ENCODE peak calls at places on chromosome 14, in eight cellular contexts. One of them, this sample, is unnamed.

GRCh38 chr14:32230695-32231280 is 27.7 kb upstream of the RNU6-8 start:
- DNase-seq in MM.1S: no peak
- DNase-seq in Kasumi-1: no peak
- DNase-seq in nucleus accumbens: no peak
- DNase-seq in prostate gland: no peak
- DNase-seq in GM19239: no peak
- DNase-seq in T-helper 2 cell: no peak
- DNase-seq in stimulated activated CD4-positive, alpha-beta T cell treated with anti-CD3 and anti-CD28 coated beads, Interleukin-15, amount 100 ng/mL, for 24 hours: no peak
- DNase-seq in this sample: no peak

GRCh38 chr14:102779574-102780315 is 2.5 kb downstream of the TRAF3 start:
- DNase-seq in MM.1S: no peak
- DNase-seq in Kasumi-1: no peak
- DNase-seq in nucleus accumbens: no peak
- DNase-seq in prostate gland: no peak
- DNase-seq in GM19239: no peak
- DNase-seq in T-helper 2 cell: no peak
- DNase-seq in stimulated activated CD4-positive, alpha-beta T cell treated with anti-CD3 and anti-CD28 coated beads, Interleukin-15, amount 100 ng/mL, for 24 hours: no peak
- DNase-seq in this sample: no peak

GRCh38 chr14:26811756-26812305 is 214.0 kb upstream of the NOVA1 start:
- DNase-seq in MM.1S: no peak
- DNase-seq in Kasumi-1: no peak
- DNase-seq in nucleus accumbens: no peak
- DNase-seq in prostate gland: no peak
- DNase-seq in GM19239: no peak
- DNase-seq in T-helper 2 cell: no peak
- DNase-seq in stimulated activated CD4-positive, alpha-beta T cell treated with anti-CD3 and anti-CD28 coated beads, Interleukin-15, amount 100 ng/mL, for 24 hours: no peak
- DNase-seq in this sample: no peak

GRCh38 chr14:70366890-70367289 is 7.4 kb upstream of the COX16 start:
- DNase-seq in MM.1S: no peak
- DNase-seq in Kasumi-1: no peak
- DNase-seq in nucleus accumbens: no peak
- DNase-seq in prostate gland: no peak
- DNase-seq in GM19239: no peak
- DNase-seq in T-helper 2 cell: no peak
- DNase-seq in stimulated activated CD4-positive, alpha-beta T cell treated with anti-CD3 and anti-CD28 coated beads, Interleukin-15, amount 100 ng/mL, for 24 hours: no peak
- DNase-seq in this sample: no peak

GRCh38 chr14:59215353-59215752 is 26.9 kb downstream of the DAAM1 start:
- DNase-seq in MM.1S: no peak
- DNase-seq in Kasumi-1: no peak
- DNase-seq in nucleus accumbens: peak
- DNase-seq in prostate gland: peak
- DNase-seq in GM19239: no peak
- DNase-seq in T-helper 2 cell: no peak
- DNase-seq in stimulated activated CD4-positive, alpha-beta T cell treated with anti-CD3 and anti-CD28 coated beads, Interleukin-15, amount 100 ng/mL, for 24 hours: no peak
- DNase-seq in this sample: no peak

GRCh38 chr14:75646762-75647161 is 13.9 kb downstream of the ERG28 start:
- DNase-seq in MM.1S: no peak
- DNase-seq in Kasumi-1: no peak
- DNase-seq in nucleus accumbens: no peak
- DNase-seq in prostate gland: no peak
- DNase-seq in GM19239: no peak
- DNase-seq in T-helper 2 cell: no peak
- DNase-seq in stimulated activated CD4-positive, alpha-beta T cell treated with anti-CD3 and anti-CD28 coated beads, Interleukin-15, amount 100 ng/mL, for 24 hours: no peak
- DNase-seq in this sample: no peak

GRCh38 chr14:64919618-64920017 is 5.4 kb downstream of the CHURC1 start:
- DNase-seq in MM.1S: no peak
- DNase-seq in Kasumi-1: no peak
- DNase-seq in nucleus accumbens: no peak
- DNase-seq in prostate gland: no peak
- DNase-seq in GM19239: no peak
- DNase-seq in T-helper 2 cell: no peak
- DNase-seq in stimulated activated CD4-positive, alpha-beta T cell treated with anti-CD3 and anti-CD28 coated beads, Interleukin-15, amount 100 ng/mL, for 24 hours: no peak
- DNase-seq in this sample: no peak

GRCh38 chr14:94157195-94157594 is 16.9 kb upstream of the PPP4R4 start:
- DNase-seq in MM.1S: no peak
- DNase-seq in Kasumi-1: no peak
- DNase-seq in nucleus accumbens: no peak
- DNase-seq in prostate gland: no peak
- DNase-seq in GM19239: no peak
- DNase-seq in T-helper 2 cell: no peak
- DNase-seq in stimulated activated CD4-positive, alpha-beta T cell treated with anti-CD3 and anti-CD28 coated beads, Interleukin-15, amount 100 ng/mL, for 24 hours: no peak
- DNase-seq in this sample: no peak

GRCh38 chr14:22735096-22735495 is 31.4 kb upstream of the OXA1L start:
- DNase-seq in MM.1S: no peak
- DNase-seq in Kasumi-1: no peak
- DNase-seq in nucleus accumbens: no peak
- DNase-seq in prostate gland: no peak
- DNase-seq in GM19239: no peak
- DNase-seq in T-helper 2 cell: no peak
- DNase-seq in stimulated activated CD4-positive, alpha-beta T cell treated with anti-CD3 and anti-CD28 coated beads, Interleukin-15, amount 100 ng/mL, for 24 hours: no peak
- DNase-seq in this sample: no peak

GRCh38 chr14:37232907-37233481 is 35.3 kb downstream of the MIPOL1 start:
- DNase-seq in MM.1S: peak
- DNase-seq in Kasumi-1: peak
- DNase-seq in nucleus accumbens: no peak
- DNase-seq in prostate gland: no peak
- DNase-seq in GM19239: no peak
- DNase-seq in T-helper 2 cell: peak
- DNase-seq in stimulated activated CD4-positive, alpha-beta T cell treated with anti-CD3 and anti-CD28 coated beads, Interleukin-15, amount 100 ng/mL, for 24 hours: no peak
- DNase-seq in this sample: peak

GRCh38 chr14:35155962-35156361 is 33.6 kb downstream of the PRORP start:
- DNase-seq in MM.1S: no peak
- DNase-seq in Kasumi-1: no peak
- DNase-seq in nucleus accumbens: no peak
- DNase-seq in prostate gland: no peak
- DNase-seq in GM19239: no peak
- DNase-seq in T-helper 2 cell: no peak
- DNase-seq in stimulated activated CD4-positive, alpha-beta T cell treated with anti-CD3 and anti-CD28 coated beads, Interleukin-15, amount 100 ng/mL, for 24 hours: no peak
- DNase-seq in this sample: no peak

GRCh38 chr14:76759589-76759988 is 1.7 kb upstream of the VASH1 start:
- DNase-seq in MM.1S: no peak
- DNase-seq in Kasumi-1: no peak
- DNase-seq in nucleus accumbens: no peak
- DNase-seq in prostate gland: peak
- DNase-seq in GM19239: no peak
- DNase-seq in T-helper 2 cell: no peak
- DNase-seq in stimulated activated CD4-positive, alpha-beta T cell treated with anti-CD3 and anti-CD28 coated beads, Interleukin-15, amount 100 ng/mL, for 24 hours: no peak
- DNase-seq in this sample: no peak

GRCh38 chr14:54278087-54278486 is 118.7 kb upstream of the CDKN3 start:
- DNase-seq in MM.1S: no peak
- DNase-seq in Kasumi-1: no peak
- DNase-seq in nucleus accumbens: no peak
- DNase-seq in prostate gland: no peak
- DNase-seq in GM19239: no peak
- DNase-seq in T-helper 2 cell: no peak
- DNase-seq in stimulated activated CD4-positive, alpha-beta T cell treated with anti-CD3 and anti-CD28 coated beads, Interleukin-15, amount 100 ng/mL, for 24 hours: no peak
- DNase-seq in this sample: no peak

GRCh38 chr14:92549853-92550244 is 36.3 kb downstream of the RIN3 start:
- DNase-seq in MM.1S: no peak
- DNase-seq in Kasumi-1: peak
- DNase-seq in nucleus accumbens: no peak
- DNase-seq in prostate gland: no peak
- DNase-seq in GM19239: no peak
- DNase-seq in T-helper 2 cell: no peak
- DNase-seq in stimulated activated CD4-positive, alpha-beta T cell treated with anti-CD3 and anti-CD28 coated beads, Interleukin-15, amount 100 ng/mL, for 24 hours: no peak
- DNase-seq in this sample: no peak

GRCh38 chr14:105881021-105881930 is 354.9 kb downstream of the TMEM121 start:
- DNase-seq in MM.1S: no peak
- DNase-seq in Kasumi-1: no peak
- DNase-seq in nucleus accumbens: no peak
- DNase-seq in prostate gland: no peak
- DNase-seq in GM19239: no peak
- DNase-seq in T-helper 2 cell: no peak
- DNase-seq in stimulated activated CD4-positive, alpha-beta T cell treated with anti-CD3 and anti-CD28 coated beads, Interleukin-15, amount 100 ng/mL, for 24 hours: no peak
- DNase-seq in this sample: no peak